ENCODE peak calls at places on chromosomes 1 and 21, in five cellular contexts. One of them, this sample, is unnamed.

GRCh38 chr1:35883681-35884155 is 709 bp downstream of the AGO1 start:
- DNase-seq in astrocyte of the spinal cord: peak
- DNase-seq in cardiac fibroblast: peak
- DNase-seq in AG09319: no peak
- DNase-seq in Caco-2: peak
- DNase-seq in this sample: peak

GRCh38 chr1:34905098-34905459 is 24.4 kb downstream of the DLGAP3 start:
- DNase-seq in astrocyte of the spinal cord: no peak
- DNase-seq in cardiac fibroblast: no peak
- DNase-seq in AG09319: no peak
- DNase-seq in Caco-2: no peak
- DNase-seq in this sample: no peak

GRCh38 chr21:32306021-32306780 is 7.5 kb downstream of the MRAP start:
- DNase-seq in astrocyte of the spinal cord: peak
- DNase-seq in cardiac fibroblast: no peak
- DNase-seq in AG09319: no peak
- DNase-seq in Caco-2: no peak
- DNase-seq in this sample: no peak

GRCh38 chr1:182629674-182630073 is 25.5 kb upstream of the RGS16 start:
- DNase-seq in astrocyte of the spinal cord: no peak
- DNase-seq in cardiac fibroblast: no peak
- DNase-seq in AG09319: no peak
- DNase-seq in Caco-2: no peak
- DNase-seq in this sample: no peak

GRCh38 chr1:158185770-158186705 is 5.3 kb downstream of the CD1D start:
- DNase-seq in astrocyte of the spinal cord: no peak
- DNase-seq in cardiac fibroblast: no peak
- DNase-seq in AG09319: no peak
- DNase-seq in Caco-2: no peak
- DNase-seq in this sample: no peak

GRCh38 chr1:84271452-84272273 is 29.8 kb upstream of the SAMD13 start:
- DNase-seq in astrocyte of the spinal cord: peak
- DNase-seq in cardiac fibroblast: no peak
- DNase-seq in AG09319: peak
- DNase-seq in Caco-2: peak
- DNase-seq in this sample: no peak

GRCh38 chr1:5649795-5650194 is 342.4 kb downstream of the NPHP4 start:
- DNase-seq in astrocyte of the spinal cord: no peak
- DNase-seq in cardiac fibroblast: no peak
- DNase-seq in AG09319: no peak
- DNase-seq in Caco-2: no peak
- DNase-seq in this sample: no peak

GRCh38 chr1:243345205-243345604 is 89.4 kb downstream of the SDCCAG8 start:
- DNase-seq in astrocyte of the spinal cord: peak
- DNase-seq in cardiac fibroblast: peak
- DNase-seq in AG09319: no peak
- DNase-seq in Caco-2: no peak
- DNase-seq in this sample: no peak

GRCh38 chr1:72186733-72187307 is 95.5 kb downstream of the NEGR1 start:
- DNase-seq in astrocyte of the spinal cord: peak
- DNase-seq in cardiac fibroblast: peak
- DNase-seq in AG09319: peak
- DNase-seq in Caco-2: no peak
- DNase-seq in this sample: no peak

GRCh38 chr1:156475568-156476500 is 24.7 kb downstream of the MEF2D start:
- DNase-seq in astrocyte of the spinal cord: no peak
- DNase-seq in cardiac fibroblast: peak
- DNase-seq in AG09319: peak
- DNase-seq in Caco-2: no peak
- DNase-seq in this sample: no peak

GRCh38 chr1:6099297-6099696 is 53.6 kb downstream of the KCNAB2 start:
- DNase-seq in astrocyte of the spinal cord: no peak
- DNase-seq in cardiac fibroblast: no peak
- DNase-seq in AG09319: no peak
- DNase-seq in Caco-2: no peak
- DNase-seq in this sample: no peak

GRCh38 chr1:41851589-41851988 is 67.1 kb downstream of the HIVEP3 start:
- DNase-seq in astrocyte of the spinal cord: peak
- DNase-seq in cardiac fibroblast: peak
- DNase-seq in AG09319: peak
- DNase-seq in Caco-2: no peak
- DNase-seq in this sample: no peak

GRCh38 chr1:201489656-201490261 is 17.2 kb downstream of the CSRP1 start:
- DNase-seq in astrocyte of the spinal cord: no peak
- DNase-seq in cardiac fibroblast: peak
- DNase-seq in AG09319: no peak
- DNase-seq in Caco-2: no peak
- DNase-seq in this sample: no peak

GRCh38 chr1:215891673-215892072 is 324.6 kb downstream of the KCTD3 start:
- DNase-seq in astrocyte of the spinal cord: no peak
- DNase-seq in cardiac fibroblast: no peak
- DNase-seq in AG09319: no peak
- DNase-seq in Caco-2: no peak
- DNase-seq in this sample: no peak

GRCh38 chr1:151773698-151774097 is 10.4 kb upstream of the MRPL9 start:
- DNase-seq in astrocyte of the spinal cord: peak
- DNase-seq in cardiac fibroblast: peak
- DNase-seq in AG09319: no peak
- DNase-seq in Caco-2: no peak
- DNase-seq in this sample: no peak

GRCh38 chr1:48619529-48619928 is 147.5 kb upstream of the SPATA6 start:
- DNase-seq in astrocyte of the spinal cord: peak
- DNase-seq in cardiac fibroblast: no peak
- DNase-seq in AG09319: no peak
- DNase-seq in Caco-2: peak
- DNase-seq in this sample: no peak

GRCh38 chr1:54167422-54168139 is 14.8 kb upstream of the CDCP2 start:
- DNase-seq in astrocyte of the spinal cord: peak
- DNase-seq in cardiac fibroblast: peak
- DNase-seq in AG09319: no peak
- DNase-seq in Caco-2: no peak
- DNase-seq in this sample: no peak

GRCh38 chr1:21270086-21270689 is 20.1 kb downstream of the ECE1 start:
- DNase-seq in astrocyte of the spinal cord: no peak
- DNase-seq in cardiac fibroblast: peak
- DNase-seq in AG09319: no peak
- DNase-seq in Caco-2: peak
- DNase-seq in this sample: peak

GRCh38 chr21:24941316-24942185 is 665.7 kb downstream of the MRPL39 start:
- DNase-seq in astrocyte of the spinal cord: peak
- DNase-seq in cardiac fibroblast: no peak
- DNase-seq in AG09319: no peak
- DNase-seq in Caco-2: no peak
- DNase-seq in this sample: no peak

GRCh38 chr1:87392241-87393192 is 63.8 kb downstream of the LMO4 start:
- DNase-seq in astrocyte of the spinal cord: peak
- DNase-seq in cardiac fibroblast: peak
- DNase-seq in AG09319: no peak
- DNase-seq in Caco-2: no peak
- DNase-seq in this sample: no peak

GRCh38 chr1:96538001-96538649 is 183.5 kb upstream of the PTBP2 start:
- DNase-seq in astrocyte of the spinal cord: peak
- DNase-seq in cardiac fibroblast: peak
- DNase-seq in AG09319: no peak
- DNase-seq in Caco-2: peak
- DNase-seq in this sample: no peak

GRCh38 chr1:92940541-92940940 is 20.7 kb downstream of the DIPK1A start:
- DNase-seq in astrocyte of the spinal cord: peak
- DNase-seq in cardiac fibroblast: peak
- DNase-seq in AG09319: no peak
- DNase-seq in Caco-2: no peak
- DNase-seq in this sample: no peak

GRCh38 chr1:248810727-248811513 is 14.8 kb downstream of the SH3BP5L start:
- DNase-seq in astrocyte of the spinal cord: peak
- DNase-seq in cardiac fibroblast: peak
- DNase-seq in AG09319: no peak
- DNase-seq in Caco-2: no peak
- DNase-seq in this sample: no peak

GRCh38 chr1:6489799-6490180 is 1.7 kb downstream of the PLEKHG5 start:
- DNase-seq in astrocyte of the spinal cord: peak
- DNase-seq in cardiac fibroblast: peak
- DNase-seq in AG09319: peak
- DNase-seq in Caco-2: peak
- DNase-seq in this sample: peak

GRCh38 chr1:152580433-152580832 is at the start of gene LCE3D:
- DNase-seq in astrocyte of the spinal cord: no peak
- DNase-seq in cardiac fibroblast: no peak
- DNase-seq in AG09319: no peak
- DNase-seq in Caco-2: no peak
- DNase-seq in this sample: no peak

GRCh38 chr21:41611441-41611840 is 103.5 kb upstream of the TMPRSS2 start:
- DNase-seq in astrocyte of the spinal cord: no peak
- DNase-seq in cardiac fibroblast: no peak
- DNase-seq in AG09319: no peak
- DNase-seq in Caco-2: no peak
- DNase-seq in this sample: no peak

GRCh38 chr21:41612674-41613250 is 104.8 kb upstream of the TMPRSS2 start:
- DNase-seq in astrocyte of the spinal cord: peak
- DNase-seq in cardiac fibroblast: peak
- DNase-seq in AG09319: peak
- DNase-seq in Caco-2: peak
- DNase-seq in this sample: no peak

GRCh38 chr21:41613421-41613998 is 105.6 kb upstream of the TMPRSS2 start:
- DNase-seq in astrocyte of the spinal cord: no peak
- DNase-seq in cardiac fibroblast: no peak
- DNase-seq in AG09319: no peak
- DNase-seq in Caco-2: no peak
- DNase-seq in this sample: no peak

GRCh38 chr21:41610042-41610839 is 102.3 kb upstream of the TMPRSS2 start:
- DNase-seq in astrocyte of the spinal cord: peak
- DNase-seq in cardiac fibroblast: peak
- DNase-seq in AG09319: no peak
- DNase-seq in Caco-2: peak
- DNase-seq in this sample: no peak

GRCh38 chr21:41611966-41612606 is 104.1 kb upstream of the TMPRSS2 start:
- DNase-seq in astrocyte of the spinal cord: no peak
- DNase-seq in cardiac fibroblast: peak
- DNase-seq in AG09319: no peak
- DNase-seq in Caco-2: peak
- DNase-seq in this sample: no peak
- TF ChIP-seq CTCF in astrocyte of the spinal cord: peak
- TF ChIP-seq CTCF in cardiac fibroblast: peak
- TF ChIP-seq CTCF in AG09319: no peak
- TF ChIP-seq CTCF in Caco-2: peak
- TF ChIP-seq CTCF in this sample: no peak

GRCh38 chr1:237864338-237865244 is 26.1 kb downstream of the ZP4 start:
- DNase-seq in astrocyte of the spinal cord: peak
- DNase-seq in cardiac fibroblast: peak
- DNase-seq in AG09319: no peak
- DNase-seq in Caco-2: peak
- DNase-seq in this sample: peak
- TF ChIP-seq CTCF in astrocyte of the spinal cord: peak
- TF ChIP-seq CTCF in cardiac fibroblast: peak
- TF ChIP-seq CTCF in AG09319: peak
- TF ChIP-seq CTCF in Caco-2: peak
- TF ChIP-seq CTCF in this sample: peak

DNA sequence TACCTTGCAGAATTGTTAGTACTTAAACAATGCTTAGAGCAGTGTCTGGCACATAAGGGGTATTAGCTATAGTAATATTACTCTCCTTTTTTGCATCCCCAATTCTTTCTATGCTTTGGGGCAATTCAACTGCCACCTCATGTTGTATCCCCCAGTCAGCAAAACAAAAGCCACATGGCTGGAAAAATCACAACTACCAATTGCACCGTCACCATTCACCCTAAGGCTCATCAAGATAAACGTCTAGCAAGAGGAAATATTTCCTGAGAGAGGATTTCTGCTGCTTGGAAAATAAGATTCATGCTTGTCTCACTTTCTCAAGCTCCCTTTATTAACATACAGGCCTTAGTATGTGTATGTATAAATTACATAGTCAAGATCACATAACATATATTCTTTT is 12.1 kb upstream of the TLR5 start:
- DNase-seq in astrocyte of the spinal cord: no peak
- DNase-seq in cardiac fibroblast: no peak
- DNase-seq in AG09319: no peak
- DNase-seq in Caco-2: no peak
- DNase-seq in this sample: no peak
- TF ChIP-seq CTCF in astrocyte of the spinal cord: no peak
- TF ChIP-seq CTCF in cardiac fibroblast: no peak
- TF ChIP-seq CTCF in AG09319: no peak
- TF ChIP-seq CTCF in Caco-2: no peak
- TF ChIP-seq CTCF in this sample: no peak

DNA sequence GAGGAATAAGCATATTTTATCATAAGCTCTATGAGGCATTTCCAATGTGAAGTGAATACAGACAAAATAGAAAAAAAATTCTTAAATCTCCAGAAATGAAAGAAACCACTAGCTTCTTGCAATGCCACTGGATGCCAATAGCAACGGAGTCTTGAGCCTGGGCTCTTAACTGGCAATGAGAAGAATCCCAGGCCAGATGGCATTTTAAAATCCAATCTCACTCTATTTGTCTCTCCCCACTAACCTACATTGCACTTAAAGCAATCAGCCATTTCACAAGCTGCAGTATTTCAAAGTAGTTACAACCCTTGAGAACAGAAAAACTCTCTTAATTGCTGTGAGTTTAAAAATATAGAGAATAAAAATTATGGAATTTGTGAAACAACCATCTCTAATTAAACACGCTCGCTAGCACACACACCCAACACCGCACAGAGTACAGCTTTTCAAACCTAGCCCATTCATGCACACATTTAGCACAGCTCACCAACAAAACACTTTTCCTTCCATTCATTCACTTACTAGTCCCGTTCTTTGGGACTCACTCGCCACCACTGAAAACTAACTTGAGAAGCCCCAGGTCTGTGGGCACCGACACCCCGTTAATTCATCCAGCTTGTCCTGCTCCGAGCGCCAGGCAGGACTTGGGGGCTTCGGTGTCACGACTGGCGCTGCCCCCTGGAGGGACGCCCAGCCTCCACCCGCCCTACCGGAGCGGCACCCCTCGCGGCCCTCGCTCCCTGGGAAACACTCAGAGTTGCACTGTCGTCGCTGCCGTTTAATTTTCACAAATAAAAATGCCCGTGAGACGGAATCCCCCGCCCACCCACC is 1.1 kb downstream of the DDAH1 start:
- DNase-seq in astrocyte of the spinal cord: peak
- DNase-seq in cardiac fibroblast: peak
- DNase-seq in AG09319: no peak
- DNase-seq in Caco-2: no peak
- DNase-seq in this sample: no peak
- TF ChIP-seq CTCF in astrocyte of the spinal cord: no peak
- TF ChIP-seq CTCF in cardiac fibroblast: no peak
- TF ChIP-seq CTCF in AG09319: no peak
- TF ChIP-seq CTCF in Caco-2: no peak
- TF ChIP-seq CTCF in this sample: no peak